ENCODE peak calls at places on chromosomes 13 and 19, in eight cellular contexts. One of them, this sample, is unnamed.

GRCh38 chr19:47766670-47767069 is 11.8 kb upstream of the SELENOW start:
- DNase-seq in BJ: no peak
- DNase-seq in psoas muscle: no peak
- DNase-seq in uterus: no peak
- DNase-seq in tibial artery: no peak
- DNase-seq in Peyer's patch: no peak
- DNase-seq in dorsolateral prefrontal cortex: no peak
- DNase-seq in neural crest cell: no peak
- DNase-seq in this sample: no peak

GRCh38 chr13:35766663-35767062 is 290.2 kb upstream of the MAB21L1 start:
- DNase-seq in neural crest cell: no peak
- DNase-seq in tibial artery: no peak
- DNase-seq in psoas muscle: no peak
- DNase-seq in dorsolateral prefrontal cortex: no peak
- DNase-seq in Peyer's patch: no peak
- DNase-seq in BJ: no peak
- DNase-seq in uterus: no peak
- DNase-seq in this sample: no peak

GRCh38 chr19:3055741-3056453 is 6.4 kb downstream of the TLE5 start:
- DNase-seq in uterus: peak; percentile 41
- DNase-seq in Peyer's patch: no peak
- DNase-seq in psoas muscle: peak; percentile 40
- DNase-seq in BJ: no peak
- DNase-seq in neural crest cell: no peak
- DNase-seq in dorsolateral prefrontal cortex: no peak
- DNase-seq in tibial artery: no peak
- DNase-seq in this sample: no peak

GRCh38 chr13:51838235-51838846 is 6.6 kb downstream of the TMEM272 start:
- DNase-seq in Peyer's patch: no peak
- DNase-seq in neural crest cell: no peak
- DNase-seq in uterus: no peak
- DNase-seq in psoas muscle: no peak
- DNase-seq in tibial artery: no peak
- DNase-seq in BJ: no peak
- DNase-seq in dorsolateral prefrontal cortex: no peak
- DNase-seq in this sample: no peak

GRCh38 chr19:2607712-2608601 is 94.5 kb downstream of the GNG7 start:
- DNase-seq in uterus: no peak
- DNase-seq in Peyer's patch: peak; percentile 80
- DNase-seq in tibial artery: peak; percentile 11
- DNase-seq in BJ: no peak
- DNase-seq in neural crest cell: no peak
- DNase-seq in dorsolateral prefrontal cortex: no peak
- DNase-seq in psoas muscle: no peak
- DNase-seq in this sample: no peak

GRCh38 chr19:2552859-2553258 is 76.9 kb downstream of the GADD45B start:
- DNase-seq in BJ: no peak
- DNase-seq in psoas muscle: no peak
- DNase-seq in tibial artery: no peak
- DNase-seq in neural crest cell: no peak
- DNase-seq in Peyer's patch: peak; percentile 78
- DNase-seq in uterus: no peak
- DNase-seq in dorsolateral prefrontal cortex: no peak
- DNase-seq in this sample: no peak

GRCh38 chr13:77230560-77230959 is 96.3 kb downstream of the MYCBP2 start:
- DNase-seq in uterus: no peak
- DNase-seq in tibial artery: no peak
- DNase-seq in Peyer's patch: no peak
- DNase-seq in neural crest cell: no peak
- DNase-seq in dorsolateral prefrontal cortex: no peak
- DNase-seq in psoas muscle: no peak
- DNase-seq in BJ: no peak
- DNase-seq in this sample: no peak

GRCh38 chr13:113151745-113152707 is 6.4 kb upstream of the PROZ start:
- DNase-seq in Peyer's patch: no peak
- DNase-seq in dorsolateral prefrontal cortex: peak; percentile 41
- DNase-seq in tibial artery: no peak
- DNase-seq in BJ: no peak
- DNase-seq in neural crest cell: no peak
- DNase-seq in uterus: peak; percentile 40
- DNase-seq in psoas muscle: peak; percentile 41
- DNase-seq in this sample: no peak

GRCh38 chr19:52211203-52211602 is 21.4 kb downstream of the PPP2R1A start:
- DNase-seq in psoas muscle: no peak
- DNase-seq in BJ: no peak
- DNase-seq in neural crest cell: no peak
- DNase-seq in uterus: no peak
- DNase-seq in Peyer's patch: no peak
- DNase-seq in dorsolateral prefrontal cortex: no peak
- DNase-seq in tibial artery: no peak
- DNase-seq in this sample: no peak

GRCh38 chr13:59856281-59856810 is 307.4 kb downstream of the DIAPH3 start:
- DNase-seq in BJ: peak; percentile 24
- DNase-seq in tibial artery: no peak
- DNase-seq in uterus: no peak
- DNase-seq in Peyer's patch: no peak
- DNase-seq in psoas muscle: no peak
- DNase-seq in neural crest cell: no peak
- DNase-seq in dorsolateral prefrontal cortex: no peak
- DNase-seq in this sample: no peak

GRCh38 chr19:2720777-2721569 is at the start of gene DIRAS1:
- DNase-seq in psoas muscle: no peak
- DNase-seq in dorsolateral prefrontal cortex: no peak
- DNase-seq in uterus: no peak
- DNase-seq in neural crest cell: peak; percentile 45
- DNase-seq in Peyer's patch: no peak
- DNase-seq in tibial artery: no peak
- DNase-seq in BJ: no peak
- DNase-seq in this sample: no peak

GRCh38 chr19:58154287-58154678 is 3.7 kb upstream of the ZNF329 start:
- DNase-seq in dorsolateral prefrontal cortex: peak; percentile 36
- DNase-seq in neural crest cell: peak; percentile 5
- DNase-seq in Peyer's patch: no peak
- DNase-seq in BJ: no peak
- DNase-seq in uterus: peak; percentile 61
- DNase-seq in tibial artery: peak; percentile 22
- DNase-seq in psoas muscle: peak; percentile 42
- DNase-seq in this sample: no peak

GRCh38 chr13:70894258-70894657 is 786.0 kb upstream of the KLHL1 start:
- DNase-seq in dorsolateral prefrontal cortex: no peak
- DNase-seq in BJ: no peak
- DNase-seq in uterus: no peak
- DNase-seq in tibial artery: no peak
- DNase-seq in neural crest cell: no peak
- DNase-seq in Peyer's patch: no peak
- DNase-seq in psoas muscle: no peak
- DNase-seq in this sample: no peak

GRCh38 chr13:25827986-25828385 is 223.8 kb downstream of the SHISA2 start:
- DNase-seq in Peyer's patch: no peak
- DNase-seq in dorsolateral prefrontal cortex: no peak
- DNase-seq in tibial artery: no peak
- DNase-seq in neural crest cell: no peak
- DNase-seq in uterus: no peak
- DNase-seq in psoas muscle: no peak
- DNase-seq in BJ: no peak
- DNase-seq in this sample: no peak

DNA sequence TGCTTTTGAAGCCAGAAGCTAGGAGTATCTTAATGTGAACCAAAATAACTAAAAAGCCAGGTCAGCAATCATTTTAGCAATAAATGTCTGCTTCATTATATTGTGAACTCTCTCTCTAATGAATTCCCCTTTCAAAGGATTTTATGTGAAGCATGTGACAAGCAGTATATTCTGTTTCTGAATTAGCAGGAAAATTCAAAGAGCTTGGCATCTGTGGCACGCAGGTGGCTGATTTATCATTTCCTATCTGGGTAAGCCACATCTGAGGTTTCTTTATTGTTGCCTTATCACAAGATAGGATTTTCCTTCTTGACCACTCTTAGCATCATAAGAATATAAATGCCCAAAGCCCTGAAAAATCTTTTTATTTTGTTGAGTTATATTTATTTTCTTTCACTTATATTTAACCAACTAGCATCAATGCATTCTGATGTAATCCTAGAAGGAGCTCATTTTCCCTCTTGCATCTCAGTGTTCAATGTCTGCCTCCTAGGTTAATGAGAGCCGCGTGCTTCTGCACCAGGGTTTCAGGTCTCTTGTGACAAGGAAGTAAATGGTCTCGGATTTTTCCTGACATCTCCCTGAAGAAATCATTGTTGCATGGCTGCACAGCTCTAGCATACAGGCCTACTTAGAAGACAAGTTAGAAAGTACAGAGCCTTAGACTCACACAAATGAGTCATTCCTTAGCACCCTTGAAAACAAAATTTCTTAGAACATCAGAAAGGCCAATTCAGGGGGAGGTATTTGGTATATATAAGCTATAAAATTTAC is 57.0 kb upstream of the KLF12 start:
- DNase-seq in dorsolateral prefrontal cortex: no peak
- DNase-seq in BJ: no peak
- DNase-seq in neural crest cell: no peak
- DNase-seq in uterus: no peak
- DNase-seq in tibial artery: no peak
- DNase-seq in psoas muscle: no peak
- DNase-seq in Peyer's patch: no peak
- DNase-seq in this sample: no peak
- TF ChIP-seq CTCF in dorsolateral prefrontal cortex: no peak
- TF ChIP-seq CTCF in BJ: no peak
- TF ChIP-seq CTCF in neural crest cell: no peak
- TF ChIP-seq CTCF in uterus: no peak
- TF ChIP-seq CTCF in tibial artery: no peak
- TF ChIP-seq CTCF in psoas muscle: no peak
- TF ChIP-seq CTCF in Peyer's patch: no peak
- TF ChIP-seq CTCF in this sample: no peak

GRCh38 chr19:16088985-16089846 is 12.9 kb downstream of the TPM4 start:
- DNase-seq in psoas muscle: no peak
- DNase-seq in neural crest cell: no peak
- DNase-seq in Peyer's patch: no peak
- DNase-seq in tibial artery: no peak
- DNase-seq in uterus: no peak
- DNase-seq in BJ: no peak
- DNase-seq in dorsolateral prefrontal cortex: no peak
- DNase-seq in this sample: no peak

GRCh38 chr19:16087940-16088339 is 11.6 kb downstream of the TPM4 start:
- DNase-seq in BJ: no peak
- DNase-seq in dorsolateral prefrontal cortex: no peak
- DNase-seq in Peyer's patch: no peak
- DNase-seq in tibial artery: no peak
- DNase-seq in psoas muscle: no peak
- DNase-seq in neural crest cell: no peak
- DNase-seq in uterus: no peak
- DNase-seq in this sample: no peak

GRCh38 chr19:16091546-16092475 is 15.5 kb downstream of the TPM4 start:
- DNase-seq in neural crest cell: no peak
- DNase-seq in Peyer's patch: no peak
- DNase-seq in dorsolateral prefrontal cortex: no peak
- DNase-seq in BJ: no peak
- DNase-seq in tibial artery: no peak
- DNase-seq in psoas muscle: no peak
- DNase-seq in uterus: no peak
- DNase-seq in this sample: no peak

GRCh38 chr19:16085115-16085514 is 8.8 kb downstream of the TPM4 start:
- DNase-seq in neural crest cell: no peak
- DNase-seq in dorsolateral prefrontal cortex: no peak
- DNase-seq in psoas muscle: no peak
- DNase-seq in uterus: no peak
- DNase-seq in Peyer's patch: no peak
- DNase-seq in tibial artery: no peak
- DNase-seq in BJ: no peak
- DNase-seq in this sample: no peak

DNA sequence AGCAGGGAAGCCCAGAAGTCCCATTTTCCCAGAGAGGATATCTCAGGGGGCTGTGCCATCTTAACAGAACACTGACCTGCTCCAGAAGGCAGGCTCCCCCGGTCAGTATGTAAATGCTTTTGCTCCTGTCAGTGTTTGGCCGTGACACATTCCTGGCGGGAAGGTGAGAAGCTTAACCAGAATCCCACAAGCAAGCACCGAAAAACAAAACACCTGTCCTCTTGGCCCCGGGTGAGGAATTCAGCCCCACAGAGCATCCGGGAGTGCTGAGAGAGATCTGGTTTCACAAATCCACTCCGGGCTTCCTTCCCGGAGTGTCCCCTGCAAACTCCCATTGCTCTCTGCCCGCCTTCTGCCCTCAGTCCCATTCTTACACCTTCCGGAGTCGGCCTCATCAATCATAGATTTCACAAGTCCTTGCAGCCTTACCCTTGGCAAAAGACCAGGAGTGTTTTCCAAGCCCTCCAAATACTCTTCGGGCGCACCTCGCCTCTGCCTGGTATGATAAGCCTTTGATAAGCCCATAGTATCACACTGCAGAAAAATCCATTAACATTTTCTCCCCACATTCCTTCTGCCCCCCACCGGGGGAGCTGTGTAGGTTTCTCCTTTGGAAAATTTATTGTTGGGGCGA is 12.2 kb downstream of the TPM4 start:
- DNase-seq in psoas muscle: no peak
- DNase-seq in Peyer's patch: no peak
- DNase-seq in tibial artery: no peak
- DNase-seq in neural crest cell: no peak
- DNase-seq in uterus: no peak
- DNase-seq in BJ: no peak
- DNase-seq in dorsolateral prefrontal cortex: no peak
- DNase-seq in this sample: no peak
- TF ChIP-seq CTCF in psoas muscle: peak; percentile 6
- TF ChIP-seq CTCF in Peyer's patch: no peak
- TF ChIP-seq CTCF in tibial artery: no peak
- TF ChIP-seq CTCF in neural crest cell: peak; percentile 50
- TF ChIP-seq CTCF in uterus: no peak
- TF ChIP-seq CTCF in BJ: peak; percentile 22
- TF ChIP-seq CTCF in dorsolateral prefrontal cortex: no peak
- TF ChIP-seq CTCF in this sample: no peak

DNA sequence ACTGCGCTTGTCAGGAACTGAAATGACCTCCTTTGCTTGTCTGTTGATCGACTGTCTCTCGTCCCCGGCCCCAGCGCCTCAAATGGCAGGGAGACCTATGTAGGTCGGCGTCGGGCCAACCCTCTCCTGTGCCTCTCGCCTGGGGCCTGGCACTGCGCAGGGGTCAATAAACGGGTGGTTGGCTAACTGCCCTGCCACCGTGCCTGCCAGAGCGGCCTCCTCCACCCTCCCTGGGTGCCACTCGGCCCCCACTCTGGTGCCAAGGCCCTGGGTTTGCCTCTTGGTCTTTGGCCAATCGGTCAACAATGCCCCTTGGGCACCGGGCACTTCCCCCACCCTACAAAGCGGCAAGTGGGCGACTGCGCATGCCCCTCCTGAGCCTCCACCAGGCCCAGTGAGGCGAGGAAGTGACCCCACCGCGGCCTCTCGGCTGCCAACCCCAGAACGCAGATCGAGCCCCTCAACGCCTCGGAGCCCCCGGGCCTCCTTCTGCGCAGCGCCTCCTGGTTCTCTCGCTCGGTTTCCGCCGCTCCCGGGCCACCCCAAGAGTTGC is 1.1 kb downstream of the KEAP1 start:
- DNase-seq in psoas muscle: peak; percentile 83
- DNase-seq in neural crest cell: peak; percentile 23
- DNase-seq in tibial artery: peak; percentile 72
- DNase-seq in uterus: peak; percentile 68
- DNase-seq in dorsolateral prefrontal cortex: peak; percentile 79
- DNase-seq in Peyer's patch: peak; percentile 86
- DNase-seq in BJ: no peak
- DNase-seq in this sample: peak; percentile 55
- TF ChIP-seq CTCF in psoas muscle: no peak
- TF ChIP-seq CTCF in neural crest cell: no peak
- TF ChIP-seq CTCF in tibial artery: no peak
- TF ChIP-seq CTCF in uterus: no peak
- TF ChIP-seq CTCF in dorsolateral prefrontal cortex: no peak
- TF ChIP-seq CTCF in Peyer's patch: no peak
- TF ChIP-seq CTCF in BJ: peak; percentile 5
- TF ChIP-seq CTCF in this sample: no peak

GRCh38 chr13:69524459-69525155 is 583.0 kb upstream of the ATXN8OS start:
- DNase-seq in tibial artery: no peak
- DNase-seq in BJ: no peak
- DNase-seq in psoas muscle: no peak
- DNase-seq in dorsolateral prefrontal cortex: no peak
- DNase-seq in Peyer's patch: no peak
- DNase-seq in uterus: no peak
- DNase-seq in neural crest cell: no peak
- DNase-seq in this sample: no peak
- TF ChIP-seq CTCF in tibial artery: no peak
- TF ChIP-seq CTCF in BJ: no peak
- TF ChIP-seq CTCF in psoas muscle: no peak
- TF ChIP-seq CTCF in dorsolateral prefrontal cortex: peak; percentile 37
- TF ChIP-seq CTCF in Peyer's patch: peak; percentile 8
- TF ChIP-seq CTCF in uterus: no peak
- TF ChIP-seq CTCF in neural crest cell: peak; percentile 70
- TF ChIP-seq CTCF in this sample: peak; percentile 44

This sample was measured in D721Med.